ENCODE peak calls at places on chromosomes 2 and 18, in eight cellular contexts. U is Peyer's patch; V is NCI-H526 treated with DMSO at 0.1 percent for 48 hours; N is cardiac fibroblast; B is activated CD8-positive, alpha-beta memory T cell treated with anti-CD3 and anti-CD28 coated beads, Interleukin-2, amount 10 ng/mL, durations not matched to agents 7 days and 5 days; P is stimulated activated CD4-positive, alpha-beta T cell treated with anti-CD3 and anti-CD28 coated beads, Interleukin-4, amount 100 ng/mL, for 24 hours; Y is right cardiac atrium; G is hepatic stellate cell. Z is an unnamed sample.

GRCh38 chr2:237465515-237466227 is 21.4 kb upstream of the MLPH start:
- DNase-seq in U (no peak), V (no peak), N (peak), B (no peak), P (no peak), Y (no peak), G (peak), Z (peak)

GRCh38 chr2:84388133-84388532 is 70.9 kb downstream of the SUCLG1 start:
- DNase-seq in U (no peak), V (no peak), N (no peak), B (no peak), P (no peak), Y (no peak), G (peak), Z (no peak)

GRCh38 chr2:69790601-69790959 is 38.9 kb upstream of the GMCL1 start:
- DNase-seq in U (no peak), V (no peak), N (no peak), B (no peak), P (no peak), Y (no peak), G (no peak), Z (no peak)

GRCh38 chr18:22113144-22113813 is 56.1 kb upstream of the GATA6 start:
- DNase-seq in U (no peak), V (no peak), N (no peak), B (no peak), P (no peak), Y (peak), G (no peak), Z (peak)

GRCh38 chr2:43605079-43605655 is 9.3 kb upstream of the THADA start:
- DNase-seq in U (no peak), V (peak), N (peak), B (peak), P (peak), Y (no peak), G (peak), Z (no peak)

GRCh38 chr2:2800697-2801096 is 469.6 kb upstream of the MYT1L start:
- DNase-seq in U (no peak), V (no peak), N (no peak), B (no peak), P (no peak), Y (no peak), G (no peak), Z (no peak)

GRCh38 chr2:57890462-57890861 is 156.1 kb upstream of the VRK2 start:
- DNase-seq in U (no peak), V (no peak), N (peak), B (no peak), P (no peak), Y (no peak), G (peak), Z (no peak)

GRCh38 chr2:184304006-184304405 is 294.3 kb upstream of the ZNF804A start:
- DNase-seq in U (no peak), V (no peak), N (no peak), B (no peak), P (no peak), Y (no peak), G (no peak), Z (no peak)

GRCh38 chr2:70596293-70596692 is 42.7 kb upstream of the TGFA start:
- DNase-seq in U (no peak), V (no peak), N (peak), B (no peak), P (no peak), Y (no peak), G (no peak), Z (peak)

GRCh38 chr2:203983064-203983715 is 46.6 kb downstream of the ICOS start:
- DNase-seq in U (no peak), V (no peak), N (no peak), B (no peak), P (no peak), Y (no peak), G (no peak), Z (no peak)

GRCh38 chr2:173109253-173110188 is 33.9 kb downstream of the MAP3K20 start:
- DNase-seq in U (no peak), V (no peak), N (peak), B (no peak), P (no peak), Y (no peak), G (peak), Z (no peak)

GRCh38 chr2:230774348-230774951 is 61.8 kb downstream of the CAB39 start:
- DNase-seq in U (no peak), V (no peak), N (peak), B (no peak), P (no peak), Y (no peak), G (peak), Z (peak)

GRCh38 chr2:46148369-46148736 is 148.9 kb upstream of the EPAS1 start:
- DNase-seq in U (no peak), V (no peak), N (no peak), B (peak), P (no peak), Y (no peak), G (no peak), Z (no peak)

GRCh38 chr2:112480540-112481049 is 1.4 kb upstream of the TTL start:
- DNase-seq in U (peak), V (peak), N (no peak), B (peak), P (peak), Y (no peak), G (no peak), Z (no peak)

GRCh38 chr18:80252136-80252535 is 4.8 kb upstream of the PARD6G start:
- DNase-seq in U (no peak), V (no peak), N (peak), B (no peak), P (no peak), Y (no peak), G (no peak), Z (no peak)

GRCh38 chr2:1300284-1300683 is 113.0 kb upstream of the TPO start:
- DNase-seq in U (no peak), V (no peak), N (no peak), B (no peak), P (no peak), Y (no peak), G (no peak), Z (no peak)